ENCODE peak calls at places on chromosomes 12 and 14, in five cellular contexts. B is uterus, J is MM.1S, U is cardiac fibroblast, Y is AG04449. G is an unnamed sample.

GRCh38 chr12:24278832-24279231 is 329.4 kb upstream of the SOX5 start:
- DNase-seq in B (no peak), J (no peak), U (peak), Y (no peak), G (no peak)

GRCh38 chr12:123141615-123142517 is 9.0 kb downstream of the PITPNM2 start:
- DNase-seq in B (peak), J (no peak), U (peak), Y (peak), G (peak)

GRCh38 chr14:81819910-81820309 is 286.3 kb upstream of the SEL1L start:
- DNase-seq in B (no peak), J (no peak), U (no peak), Y (no peak), G (no peak)

GRCh38 chr14:100790785-100791667 is 34.9 kb upstream of the MEG3 start:
- DNase-seq in B (no peak), J (no peak), U (no peak), Y (peak), G (no peak)

GRCh38 chr14:91998667-91999570 is 40.9 kb downstream of the TRIP11 start:
- DNase-seq in B (no peak), J (no peak), U (no peak), Y (no peak), G (no peak)

GRCh38 chr12:2374092-2374740 is 321.4 kb downstream of the CACNA1C start:
- DNase-seq in B (no peak), J (no peak), U (no peak), Y (no peak), G (no peak)

GRCh38 chr12:4881665-4882064 is 28.0 kb upstream of the KCNA1 start:
- DNase-seq in B (no peak), J (no peak), U (no peak), Y (no peak), G (no peak)

GRCh38 chr12:88006351-88006750 is 22.9 kb downstream of the C12orf50 start:
- DNase-seq in B (no peak), J (no peak), U (no peak), Y (no peak), G (no peak)

GRCh38 chr12:128259556-128260070 is 7.4 kb upstream of the TMEM132C start:
- DNase-seq in B (peak), J (no peak), U (peak), Y (no peak), G (peak)

GRCh38 chr12:132965796-132966195 is 9.7 kb upstream of the ZNF605 start:
- DNase-seq in B (no peak), J (no peak), U (no peak), Y (no peak), G (no peak)

DNA sequence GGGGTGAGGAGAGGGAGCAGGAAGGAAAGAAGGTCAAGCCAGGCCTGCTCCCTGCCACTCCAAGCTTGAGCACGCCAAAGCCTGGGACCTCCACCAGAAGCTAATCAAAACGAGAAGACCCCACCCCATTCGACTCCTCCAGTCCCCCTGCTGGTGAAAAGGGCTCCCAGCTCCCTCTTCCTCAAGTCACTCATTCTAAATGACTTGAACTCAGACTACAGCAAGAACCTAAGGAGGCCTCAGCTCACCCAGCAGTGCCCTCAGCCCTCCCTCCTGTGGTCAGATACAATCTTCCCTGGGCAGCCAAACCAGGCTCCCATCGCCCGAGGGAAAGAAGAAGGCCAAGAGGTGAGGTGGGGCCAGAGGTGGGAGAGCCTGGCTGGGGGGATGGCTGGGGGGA is 17.4 kb downstream of the HDAC7 start:
- DNase-seq in B (no peak), J (no peak), U (no peak), Y (no peak), G (no peak)
- TF ChIP-seq CTCF in B (no peak), J (peak), U (peak), Y (peak), G (peak)

GRCh38 chr12:6552140-6552551 is 3.7 kb downstream of the IFFO1 start:
- DNase-seq in B (peak), J (no peak), U (peak), Y (no peak), G (no peak)
- H3K4me3 ChIP-seq in B (no peak), J (no peak), U (no peak), Y (peak), G (peak)

DNA sequence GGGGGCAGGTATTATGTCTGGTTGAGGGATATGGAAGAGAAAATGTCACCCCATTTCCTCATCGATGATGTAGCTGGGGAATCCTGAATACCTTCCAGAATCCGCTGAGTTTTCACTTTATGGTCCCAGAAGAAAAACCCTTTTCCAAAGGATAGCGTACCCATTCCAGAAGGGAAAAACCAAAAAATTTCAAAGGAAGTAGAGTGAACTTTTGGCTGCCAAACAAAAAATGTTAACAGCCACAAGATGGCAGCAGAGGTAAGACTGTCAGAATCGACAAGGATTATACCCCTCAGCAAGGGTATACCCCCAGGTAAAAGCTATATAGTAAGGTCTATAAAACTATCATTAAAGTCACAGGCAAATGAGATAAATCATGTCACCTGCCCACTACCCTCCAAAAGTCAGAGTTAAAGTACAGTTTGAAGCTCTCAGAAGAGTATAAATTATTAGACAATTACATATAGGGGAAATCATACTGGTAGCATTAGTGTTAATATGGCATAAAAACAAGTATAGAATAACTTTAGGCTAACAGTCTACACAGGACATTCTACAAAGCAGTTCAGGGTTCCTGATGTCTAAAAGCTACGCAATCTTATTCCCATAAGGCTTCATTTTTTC is 18.0 kb downstream of the ACIN1 start:
- DNase-seq in B (no peak), J (no peak), U (peak), Y (no peak), G (peak)
- TF ChIP-seq CTCF in B (peak), J (peak), U (peak), Y (no peak), G (peak)

GRCh38 chr12:57738661-57739237 is at the start of gene AGAP2:
- DNase-seq in B (no peak), J (no peak), U (no peak), Y (no peak), G (no peak)
- H3K4me3 ChIP-seq in B (peak), J (no peak), U (no peak), Y (peak), G (peak)

DNA sequence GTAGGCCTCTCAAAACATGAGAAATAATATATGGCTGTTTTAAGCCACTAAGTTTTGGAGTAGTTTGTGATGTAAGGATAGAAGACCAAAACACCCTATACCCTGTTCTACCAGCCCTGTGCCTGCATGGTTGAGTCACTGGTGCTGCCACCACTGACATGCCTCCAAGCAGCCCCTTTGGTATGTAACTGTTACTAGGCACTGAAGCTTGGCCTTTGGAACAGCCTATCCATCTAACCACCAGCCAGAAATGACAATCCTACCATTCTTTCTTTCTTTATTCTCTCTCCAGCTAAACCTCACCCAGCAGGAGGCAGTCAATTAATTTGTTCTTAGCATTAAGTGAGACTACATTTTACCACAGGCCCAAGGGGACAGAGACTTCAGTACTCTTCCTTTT is 240.3 kb downstream of the MSRB3 start:
- DNase-seq in B (no peak), J (no peak), U (no peak), Y (no peak), G (no peak)
- TF ChIP-seq CTCF in B (no peak), J (no peak), U (no peak), Y (no peak), G (no peak)

GRCh38 chr14:96917442-96917963 is 120.3 kb downstream of the VRK1 start:
- DNase-seq in B (no peak), J (no peak), U (no peak), Y (no peak), G (no peak)

GRCh38 chr14:96920023-96920422 is 122.8 kb downstream of the VRK1 start:
- DNase-seq in B (no peak), J (no peak), U (no peak), Y (no peak), G (no peak)

GRCh38 chr14:96914729-96915128 is 117.5 kb downstream of the VRK1 start:
- DNase-seq in B (no peak), J (no peak), U (no peak), Y (no peak), G (no peak)

GRCh38 chr14:96915478-96915877 is 118.3 kb downstream of the VRK1 start:
- DNase-seq in B (no peak), J (no peak), U (no peak), Y (no peak), G (no peak)

GRCh38 chr14:96916751-96917150 is 119.6 kb downstream of the VRK1 start:
- DNase-seq in B (no peak), J (no peak), U (no peak), Y (no peak), G (no peak)
- H3K4me3 ChIP-seq in B (no peak), J (no peak), U (no peak), Y (no peak), G (no peak)

DNA sequence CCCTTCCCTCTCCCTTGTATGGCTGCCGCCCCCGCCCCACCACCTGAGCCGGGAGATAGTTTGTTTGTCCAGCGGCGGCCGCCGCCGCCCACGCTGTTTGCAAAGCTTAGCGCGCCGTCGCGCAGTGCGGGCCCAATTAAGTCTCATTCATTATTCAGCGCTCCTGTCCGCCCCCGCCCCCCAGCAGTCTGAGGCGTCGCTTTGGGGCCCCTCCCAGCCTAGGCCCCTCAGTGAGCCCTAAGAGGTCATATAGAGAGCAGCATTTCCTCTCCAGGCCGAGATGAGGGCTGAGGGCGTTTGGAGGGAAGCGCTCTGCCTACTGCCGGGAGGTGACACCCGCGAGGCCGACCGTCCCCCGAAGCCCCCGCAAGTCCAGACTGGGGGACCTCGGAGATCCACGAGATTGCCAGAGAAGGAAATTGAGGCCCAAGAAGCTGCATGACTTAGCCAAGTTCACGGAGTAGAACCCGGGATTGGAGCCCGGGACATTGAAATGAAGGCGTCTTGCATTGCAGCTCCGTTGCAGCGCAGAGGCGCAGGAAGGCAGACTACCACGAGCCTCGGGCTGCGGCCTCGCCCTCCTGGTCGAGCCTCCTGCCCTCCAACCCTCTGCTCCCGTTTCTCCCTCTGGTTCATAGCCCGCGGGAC is at the start of gene DNAJC22:
- DNase-seq in B (no peak), J (peak), U (peak), Y (no peak), G (peak)
- TF ChIP-seq CTCF in B (no peak), J (no peak), U (no peak), Y (no peak), G (no peak)

DNA sequence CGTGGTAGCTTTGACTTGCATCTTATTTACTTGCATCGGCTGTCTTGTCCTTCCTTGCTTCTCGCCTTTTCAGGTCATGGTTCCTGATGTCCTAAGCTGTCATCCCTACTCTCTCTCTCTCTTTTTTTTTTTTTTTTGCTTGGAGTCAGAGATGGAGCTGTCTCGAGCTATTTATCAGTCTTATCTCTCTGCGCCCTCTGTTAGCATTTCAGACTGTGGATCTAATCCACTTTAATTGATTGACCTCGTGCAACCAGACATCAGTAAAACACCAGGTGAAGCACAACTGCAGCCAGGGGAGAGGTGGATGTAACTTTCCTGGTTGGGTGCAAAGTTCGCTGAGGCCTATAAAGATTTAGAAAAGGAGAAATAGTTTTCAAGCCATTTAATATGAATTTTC is 554.8 kb downstream of the DIO2 start:
- DNase-seq in B (no peak), J (no peak), U (no peak), Y (no peak), G (no peak)
- H3K4me3 ChIP-seq in B (no peak), J (no peak), U (no peak), Y (no peak), G (no peak)

G was measured in choroid plexus epithelial cell.